ENCODE peak calls at places on chromosomes 5 and 9, in eight cellular contexts. N, G, Y, W, J, I, B and L are unnamed samples.
A peak's percentile ranks its signal among the peaks of the same experiment; 100 is the strongest.

GRCh38 chr5:77396017-77396416 is 96.1 kb downstream of the WDR41 start:
- DNase-seq in J (no peak), Y (no peak), G (no peak), I (no peak), N (peak; percentile 67), B (no peak), W (no peak), L (no peak)

GRCh38 chr9:110655723-110656641 is 12.6 kb upstream of the MUSK start:
- DNase-seq in G (no peak), Y (no peak), I (peak; percentile 87), N (no peak), W (no peak), J (no peak), B (no peak), L (no peak)

GRCh38 chr9:135799261-135799660 is 97.3 kb downstream of the KCNT1 start:
- DNase-seq in I (no peak), J (no peak), G (no peak), Y (no peak), B (no peak), W (no peak), N (no peak), L (no peak)

GRCh38 chr9:110520120-110520701 is 59.3 kb downstream of the SVEP1 start:
- DNase-seq in B (peak; percentile 4), I (peak; percentile 96), N (no peak), J (no peak), W (no peak), G (no peak), Y (no peak), L (no peak)

GRCh38 chr5:111070272-111071134 is 1.0 kb upstream of the TSLP start:
- DNase-seq in I (no peak), G (peak; percentile 58), Y (no peak), N (no peak), W (peak; percentile 49), B (no peak), J (no peak), L (no peak)

GRCh38 chr5:132646867-132647266 is 11.1 kb upstream of the IL13 start:
- DNase-seq in N (no peak), B (no peak), Y (no peak), I (no peak), G (no peak), W (no peak), J (no peak), L (no peak)

GRCh38 chr9:88108779-88109178 is 29.5 kb downstream of the SPATA31C2 start:
- DNase-seq in B (no peak), I (no peak), G (no peak), N (no peak), W (no peak), Y (no peak), J (no peak), L (no peak)

GRCh38 chr5:157295247-157295646 is 29.3 kb downstream of the CYFIP2 start:
- DNase-seq in B (no peak), N (no peak), G (no peak), W (no peak), Y (no peak), J (no peak), I (no peak), L (no peak)

GRCh38 chr9:7103382-7104170 is 345.8 kb downstream of the KDM4C start:
- DNase-seq in W (no peak), Y (no peak), I (peak; percentile 5), J (no peak), G (peak; percentile 25), B (no peak), N (peak; percentile 36), L (no peak)

GRCh38 chr5:126516133-126516532 is 78.9 kb downstream of the ALDH7A1 start:
- DNase-seq in N (peak; percentile 74), J (no peak), B (peak; percentile 36), Y (no peak), G (no peak), W (no peak), I (peak; percentile 66), L (peak; percentile 4)

GRCh38 chr5:12655675-12656074 is 751.4 kb upstream of the CTNND2 start:
- DNase-seq in Y (no peak), N (no peak), B (no peak), I (no peak), J (no peak), W (no peak), G (no peak), L (no peak)

GRCh38 chr9:13443380-13444271 is 164.1 kb upstream of the MPDZ start:
- DNase-seq in G (no peak), W (no peak), N (no peak), Y (no peak), B (no peak), I (no peak), J (no peak), L (peak; percentile 99)

GRCh38 chr9:438066-438465 is 223.4 kb downstream of the DOCK8 start:
- DNase-seq in W (no peak), B (no peak), I (peak; percentile 70), J (no peak), N (no peak), G (no peak), Y (no peak), L (no peak)

GRCh38 chr9:80163889-80164288 is 592.1 kb downstream of the TLE4 start:
- DNase-seq in N (no peak), B (no peak), J (peak; percentile 76), G (no peak), Y (no peak), W (no peak), I (no peak), L (no peak)

GRCh38 chr9:35728041-35728971 is 3.7 kb downstream of the TLN1 start:
- DNase-seq in W (peak; percentile 72), G (peak; percentile 68), B (peak; percentile 62), Y (peak; percentile 63), I (peak; percentile 91), N (no peak), J (peak; percentile 91), L (no peak)